ENCODE peak calls at places on chromosomes 16 and 17, in six cellular contexts. F, A, O, M, E and P are unnamed samples.

GRCh38 chr17:2383628-2384167 is 17.2 kb downstream of the MNT start:
- DNase-seq in F (no peak), A (no peak), O (no peak), M (no peak), E (peak; percentile 61), P (no peak)

GRCh38 chr17:58605986-58606385 is 85.9 kb downstream of the TEX14 start:
- DNase-seq in F (no peak), A (no peak), O (no peak), M (no peak), E (no peak), P (no peak)

GRCh38 chr16:31455601-31456314 is 3.5 kb upstream of the ARMC5 start:
- DNase-seq in F (no peak), A (no peak), O (peak; percentile 24), M (no peak), E (no peak), P (no peak)

GRCh38 chr16:27729516-27730304 is 179.8 kb downstream of the KATNIP start:
- DNase-seq in F (no peak), A (peak; percentile 55), O (peak; percentile 33), M (no peak), E (no peak), P (no peak)

GRCh38 chr16:48330847-48331204 is 54.4 kb downstream of the SIAH1 start:
- DNase-seq in F (no peak), A (no peak), O (no peak), M (no peak), E (no peak), P (no peak)

GRCh38 chr16:22340945-22341344 is 33.5 kb downstream of the CDR2 start:
- DNase-seq in F (no peak), A (no peak), O (no peak), M (no peak), E (no peak), P (no peak)

GRCh38 chr17:64240741-64241347 is 22.2 kb downstream of the TEX2 start:
- DNase-seq in F (peak; percentile 64), A (peak; percentile 93), O (peak; percentile 75), M (peak; percentile 96), E (peak; percentile 93), P (no peak)

GRCh38 chr16:85316321-85316919 is 204.1 kb upstream of the CIBAR2 start:
- DNase-seq in F (no peak), A (peak; percentile 51), O (peak; percentile 61), M (no peak), E (peak; percentile 65), P (no peak)

GRCh38 chr17:37025847-37026533 is 77.2 kb downstream of the AATF start:
- DNase-seq in F (no peak), A (no peak), O (no peak), M (no peak), E (no peak), P (no peak)

GRCh38 chr17:146983-147761 is 9.8 kb downstream of the SCGB1C2 start:
- DNase-seq in F (no peak), A (no peak), O (no peak), M (no peak), E (no peak), P (peak; percentile 34)

GRCh38 chr17:68498479-68499326 is 13.5 kb upstream of the PRKAR1A start:
- DNase-seq in F (no peak), A (no peak), O (peak; percentile 18), M (no peak), E (no peak), P (no peak)

GRCh38 chr17:58991718-58992331 is 114.9 kb downstream of the TRIM37 start:
- DNase-seq in F (no peak), A (peak; percentile 63), O (no peak), M (peak; percentile 57), E (peak; percentile 15), P (no peak)

GRCh38 chr17:21119247-21119944 is 7.4 kb upstream of the DHRS7B start:
- DNase-seq in F (peak; percentile 18), A (peak; percentile 61), O (peak; percentile 61), M (peak; percentile 46), E (peak; percentile 71), P (peak; percentile 68)

GRCh38 chr17:18364166-18364565 is 816 bp upstream of the SHMT1 start:
- DNase-seq in F (no peak), A (no peak), O (no peak), M (no peak), E (no peak), P (no peak)

GRCh38 chr16:47687694-47688093 is 226.6 kb downstream of the PHKB start:
- DNase-seq in F (no peak), A (peak; percentile 15), O (no peak), M (peak; percentile 3), E (no peak), P (no peak)

GRCh38 chr16:715448-716249 is 731 bp downstream of the METRN start:
- DNase-seq in F (no peak), A (no peak), O (no peak), M (no peak), E (peak; percentile 27), P (no peak)
- TF ChIP-seq CTCF in F (no peak), A (peak; percentile 38), O (peak; percentile 17), M (no peak), E (no peak), P (no peak)

GRCh38 chr17:80861892-80862291 is 129.7 kb upstream of the CHMP6 start:
- DNase-seq in F (no peak), A (peak; percentile 30), O (no peak), M (peak; percentile 18), E (peak; percentile 64), P (no peak)
- TF ChIP-seq CTCF in F (peak; percentile 67), A (peak; percentile 37), O (peak; percentile 32), M (peak; percentile 41), E (peak; percentile 59), P (no peak)

GRCh38 chr17:49498037-49498615 is 3.0 kb downstream of the NGFR start:
- DNase-seq in F (no peak), A (no peak), O (no peak), M (no peak), E (no peak), P (no peak)
- TF ChIP-seq CTCF in F (no peak), A (no peak), O (no peak), M (no peak), E (no peak), P (no peak)

GRCh38 chr17:43533699-43534098 is 12.4 kb downstream of the ETV4 start:
- DNase-seq in F (no peak), A (no peak), O (no peak), M (no peak), E (no peak), P (no peak)
- TF ChIP-seq CTCF in F (no peak), A (no peak), O (no peak), M (no peak), E (no peak), P (no peak)

DNA sequence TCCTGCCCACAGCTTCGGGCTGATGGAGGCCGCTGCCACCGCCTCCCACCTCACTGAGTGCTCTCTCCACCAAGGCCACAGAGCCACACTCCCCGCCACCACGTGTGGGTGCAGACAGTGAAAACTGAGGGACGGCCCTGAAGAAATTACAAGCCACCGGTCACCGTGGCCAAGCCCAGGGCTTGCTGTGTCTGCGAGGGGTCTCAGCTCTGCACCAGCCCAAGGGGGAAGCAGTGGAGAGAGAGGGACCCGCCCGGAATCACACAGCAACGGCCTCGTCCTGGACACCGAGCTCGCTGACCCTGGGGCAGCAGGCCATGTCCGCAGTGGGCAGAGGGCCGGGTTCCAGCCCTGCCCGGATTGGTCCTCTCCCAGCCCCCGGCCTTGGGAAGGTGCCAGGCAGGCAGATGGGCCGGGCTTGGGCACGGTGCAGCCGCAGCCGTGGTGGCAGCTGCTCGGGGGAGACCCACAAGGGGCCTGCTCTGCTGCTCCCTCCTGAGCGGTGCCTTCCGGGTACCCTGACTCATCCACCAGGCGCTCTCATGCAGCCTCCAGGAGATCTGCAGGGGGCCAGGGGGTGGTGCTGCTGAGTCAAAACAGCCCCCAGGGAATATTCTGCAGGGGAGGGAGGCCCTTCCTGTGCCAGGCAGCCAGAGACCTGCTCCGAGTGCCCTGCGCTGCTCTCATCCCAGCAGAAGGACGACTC is 52.0 kb downstream of the CBFA2T3 start:
- DNase-seq in F (peak; percentile 20), A (peak; percentile 73), O (peak; percentile 67), M (peak; percentile 71), E (peak; percentile 71), P (no peak)
- TF ChIP-seq CTCF in F (peak; percentile 51), A (peak; percentile 58), O (peak; percentile 64), M (peak; percentile 49), E (peak; percentile 44), P (no peak)